ENCODE peak calls at places on chromosomes 12 and 14, in six cellular contexts. One of them, this sample, is unnamed.

GRCh38 chr14:93956082-93956481 is 20.3 kb downstream of the ASB2 start:
- DNase-seq in NCI-H1436: no peak
- DNase-seq in NCI-H446: no peak
- DNase-seq in NCI-H1092: no peak
- DNase-seq in RPMI8226: no peak
- DNase-seq in activated CD4-positive, alpha-beta T cell treated with anti-CD3 and anti-CD28 coated beads, Interleukin-2, amount 50 U/mL, for 24 hours: no peak
- DNase-seq in this sample: no peak

GRCh38 chr12:128819293-128820144 is 4.2 kb downstream of the SLC15A4 start:
- DNase-seq in RPMI8226: no peak
- DNase-seq in NCI-H1092: no peak
- DNase-seq in activated CD4-positive, alpha-beta T cell treated with anti-CD3 and anti-CD28 coated beads, Interleukin-2, amount 50 U/mL, for 24 hours: no peak
- DNase-seq in NCI-H1436: no peak
- DNase-seq in NCI-H446: no peak
- DNase-seq in this sample: no peak

GRCh38 chr12:15423629-15424028 is 101.3 kb downstream of the PTPRO start:
- DNase-seq in activated CD4-positive, alpha-beta T cell treated with anti-CD3 and anti-CD28 coated beads, Interleukin-2, amount 50 U/mL, for 24 hours: no peak
- DNase-seq in NCI-H1436: no peak
- DNase-seq in NCI-H446: no peak
- DNase-seq in RPMI8226: no peak
- DNase-seq in NCI-H1092: no peak
- DNase-seq in this sample: no peak

GRCh38 chr14:67940894-67941455 is 121.4 kb downstream of the RAD51B start:
- DNase-seq in NCI-H1092: no peak
- DNase-seq in NCI-H446: no peak
- DNase-seq in RPMI8226: no peak
- DNase-seq in NCI-H1436: no peak
- DNase-seq in activated CD4-positive, alpha-beta T cell treated with anti-CD3 and anti-CD28 coated beads, Interleukin-2, amount 50 U/mL, for 24 hours: no peak
- DNase-seq in this sample: no peak

GRCh38 chr12:57744194-57744776 is 554 bp upstream of the TSPAN31 start:
- DNase-seq in NCI-H1436: peak; percentile 89
- DNase-seq in NCI-H1092: peak; percentile 66
- DNase-seq in RPMI8226: peak; percentile 84
- DNase-seq in NCI-H446: peak; percentile 89
- DNase-seq in activated CD4-positive, alpha-beta T cell treated with anti-CD3 and anti-CD28 coated beads, Interleukin-2, amount 50 U/mL, for 24 hours: peak; percentile 69
- DNase-seq in this sample: peak; percentile 80

GRCh38 chr14:100822921-100823320 is 3.0 kb upstream of the MEG3 start:
- DNase-seq in RPMI8226: no peak
- DNase-seq in NCI-H446: no peak
- DNase-seq in NCI-H1092: no peak
- DNase-seq in NCI-H1436: no peak
- DNase-seq in activated CD4-positive, alpha-beta T cell treated with anti-CD3 and anti-CD28 coated beads, Interleukin-2, amount 50 U/mL, for 24 hours: no peak
- DNase-seq in this sample: no peak

GRCh38 chr14:100239200-100239839 is 376 bp downstream of the YY1 start:
- DNase-seq in activated CD4-positive, alpha-beta T cell treated with anti-CD3 and anti-CD28 coated beads, Interleukin-2, amount 50 U/mL, for 24 hours: no peak
- DNase-seq in NCI-H1092: no peak
- DNase-seq in NCI-H1436: no peak
- DNase-seq in RPMI8226: peak; percentile 9
- DNase-seq in NCI-H446: no peak
- DNase-seq in this sample: peak; percentile 56

GRCh38 chr12:109715310-109716091 is 1.9 kb downstream of the FAM222A start:
- DNase-seq in NCI-H1092: no peak
- DNase-seq in NCI-H1436: no peak
- DNase-seq in RPMI8226: peak; percentile 83
- DNase-seq in NCI-H446: no peak
- DNase-seq in activated CD4-positive, alpha-beta T cell treated with anti-CD3 and anti-CD28 coated beads, Interleukin-2, amount 50 U/mL, for 24 hours: no peak
- DNase-seq in this sample: no peak

GRCh38 chr12:32889073-32889760 is 7.4 kb downstream of the PKP2 start:
- DNase-seq in NCI-H1092: no peak
- DNase-seq in NCI-H446: no peak
- DNase-seq in RPMI8226: no peak
- DNase-seq in NCI-H1436: no peak
- DNase-seq in activated CD4-positive, alpha-beta T cell treated with anti-CD3 and anti-CD28 coated beads, Interleukin-2, amount 50 U/mL, for 24 hours: no peak
- DNase-seq in this sample: no peak

GRCh38 chr12:45701296-45701695 is 28.2 kb upstream of the ARID2 start:
- DNase-seq in activated CD4-positive, alpha-beta T cell treated with anti-CD3 and anti-CD28 coated beads, Interleukin-2, amount 50 U/mL, for 24 hours: no peak
- DNase-seq in NCI-H446: no peak
- DNase-seq in NCI-H1092: no peak
- DNase-seq in NCI-H1436: no peak
- DNase-seq in RPMI8226: no peak
- DNase-seq in this sample: no peak

GRCh38 chr14:88422919-88423318 is 37.5 kb downstream of the SPATA7 start:
- DNase-seq in NCI-H1436: no peak
- DNase-seq in RPMI8226: no peak
- DNase-seq in NCI-H1092: no peak
- DNase-seq in activated CD4-positive, alpha-beta T cell treated with anti-CD3 and anti-CD28 coated beads, Interleukin-2, amount 50 U/mL, for 24 hours: peak; percentile 3
- DNase-seq in NCI-H446: no peak
- DNase-seq in this sample: no peak

GRCh38 chr12:66241061-66242043 is 52.3 kb downstream of the IRAK3 start:
- DNase-seq in NCI-H1092: no peak
- DNase-seq in activated CD4-positive, alpha-beta T cell treated with anti-CD3 and anti-CD28 coated beads, Interleukin-2, amount 50 U/mL, for 24 hours: no peak
- DNase-seq in NCI-H1436: no peak
- DNase-seq in NCI-H446: no peak
- DNase-seq in RPMI8226: peak; percentile 43
- DNase-seq in this sample: no peak

GRCh38 chr12:82873951-82874350 is 187.2 kb downstream of the TMTC2 start:
- DNase-seq in RPMI8226: no peak
- DNase-seq in NCI-H446: peak; percentile 56
- DNase-seq in NCI-H1436: no peak
- DNase-seq in NCI-H1092: no peak
- DNase-seq in activated CD4-positive, alpha-beta T cell treated with anti-CD3 and anti-CD28 coated beads, Interleukin-2, amount 50 U/mL, for 24 hours: no peak
- DNase-seq in this sample: no peak

GRCh38 chr12:57031789-57032188 is 15.5 kb upstream of the TAC3 start:
- DNase-seq in RPMI8226: no peak
- DNase-seq in NCI-H446: no peak
- DNase-seq in NCI-H1092: no peak
- DNase-seq in activated CD4-positive, alpha-beta T cell treated with anti-CD3 and anti-CD28 coated beads, Interleukin-2, amount 50 U/mL, for 24 hours: no peak
- DNase-seq in NCI-H1436: no peak
- DNase-seq in this sample: no peak

GRCh38 chr12:1583421-1584078 is 10.8 kb downstream of the FBXL14 start:
- DNase-seq in NCI-H446: peak; percentile 91
- DNase-seq in NCI-H1092: peak; percentile 87
- DNase-seq in RPMI8226: peak; percentile 82
- DNase-seq in activated CD4-positive, alpha-beta T cell treated with anti-CD3 and anti-CD28 coated beads, Interleukin-2, amount 50 U/mL, for 24 hours: peak; percentile 71
- DNase-seq in NCI-H1436: peak; percentile 87
- DNase-seq in this sample: peak; percentile 79

GRCh38 chr12:31868980-31869379 is 90.2 kb upstream of the RESF1 start:
- DNase-seq in NCI-H1092: peak; percentile 2
- DNase-seq in NCI-H1436: no peak
- DNase-seq in activated CD4-positive, alpha-beta T cell treated with anti-CD3 and anti-CD28 coated beads, Interleukin-2, amount 50 U/mL, for 24 hours: no peak
- DNase-seq in RPMI8226: no peak
- DNase-seq in NCI-H446: peak; percentile 64
- DNase-seq in this sample: peak; percentile 48

GRCh38 chr14:88546621-88547385 is 8.0 kb downstream of the PTPN21 start:
- DNase-seq in NCI-H446: no peak
- DNase-seq in NCI-H1436: no peak
- DNase-seq in NCI-H1092: no peak
- DNase-seq in RPMI8226: no peak
- DNase-seq in activated CD4-positive, alpha-beta T cell treated with anti-CD3 and anti-CD28 coated beads, Interleukin-2, amount 50 U/mL, for 24 hours: no peak
- DNase-seq in this sample: no peak

GRCh38 chr12:1640630-1641234 is 11.7 kb downstream of the WNT5B start:
- DNase-seq in RPMI8226: no peak
- DNase-seq in NCI-H1436: no peak
- DNase-seq in NCI-H446: no peak
- DNase-seq in activated CD4-positive, alpha-beta T cell treated with anti-CD3 and anti-CD28 coated beads, Interleukin-2, amount 50 U/mL, for 24 hours: no peak
- DNase-seq in NCI-H1092: no peak
- DNase-seq in this sample: no peak

GRCh38 chr14:35401853-35402252 is 2.7 kb downstream of the NFKBIA start:
- DNase-seq in NCI-H446: no peak
- DNase-seq in activated CD4-positive, alpha-beta T cell treated with anti-CD3 and anti-CD28 coated beads, Interleukin-2, amount 50 U/mL, for 24 hours: no peak
- DNase-seq in NCI-H1092: no peak
- DNase-seq in NCI-H1436: no peak
- DNase-seq in RPMI8226: no peak
- DNase-seq in this sample: no peak

GRCh38 chr12:127106723-127107122 is 1160.2 kb upstream of the TMEM132C start:
- DNase-seq in activated CD4-positive, alpha-beta T cell treated with anti-CD3 and anti-CD28 coated beads, Interleukin-2, amount 50 U/mL, for 24 hours: no peak
- DNase-seq in NCI-H446: no peak
- DNase-seq in NCI-H1436: no peak
- DNase-seq in NCI-H1092: no peak
- DNase-seq in RPMI8226: no peak
- DNase-seq in this sample: no peak

GRCh38 chr12:57237952-57238853 is 8.7 kb downstream of the SHMT2 start:
- DNase-seq in NCI-H1436: peak; percentile 58
- DNase-seq in activated CD4-positive, alpha-beta T cell treated with anti-CD3 and anti-CD28 coated beads, Interleukin-2, amount 50 U/mL, for 24 hours: no peak
- DNase-seq in NCI-H446: no peak
- DNase-seq in NCI-H1092: no peak
- DNase-seq in RPMI8226: peak; percentile 80
- DNase-seq in this sample: no peak

This sample was measured in ureter.